ENCODE peak calls at places on chromosomes 4 and X, in ten cellular contexts. N, V, R, D, G, B, W, E, K and Y are unnamed samples.

GRCh38 chrX:39905475-39905889 is 192.3 kb downstream of the BCOR start:
- DNase-seq in G (no peak), W (no peak), B (peak), N (peak), E (no peak), D (no peak), K (no peak), V (no peak), R (no peak), Y (no peak)

GRCh38 chr4:125368684-125369083 is 53.9 kb downstream of the FAT4 start:
- DNase-seq in B (peak), E (peak), N (no peak), V (peak), D (no peak), W (no peak), R (no peak), K (no peak), G (no peak), Y (no peak)

GRCh38 chr4:47863486-47863885 is 25.6 kb upstream of the CORIN start:
- DNase-seq in K (no peak), D (no peak), R (no peak), G (no peak), N (no peak), B (no peak), W (no peak), V (peak), E (no peak), Y (no peak)

GRCh38 chr4:186887211-186887785 is 163.6 kb upstream of the FAT1 start:
- DNase-seq in B (peak), N (peak), V (no peak), W (peak), R (no peak), K (no peak), G (no peak), D (no peak), E (no peak), Y (no peak)

GRCh38 chr4:1964443-1964842 is 44.3 kb downstream of the NELFA start:
- DNase-seq in W (no peak), R (no peak), V (no peak), N (no peak), K (no peak), G (no peak), E (no peak), B (no peak), D (no peak), Y (no peak)

GRCh38 chr4:40515398-40516293 is 114.0 kb downstream of the RBM47 start:
- DNase-seq in V (peak), K (no peak), G (no peak), R (no peak), W (no peak), E (peak), D (no peak), N (no peak), B (peak), Y (no peak)

GRCh38 chr4:152138451-152138850 is 377.6 kb upstream of the GATB start:
- DNase-seq in N (no peak), B (no peak), G (no peak), E (no peak), K (no peak), W (no peak), V (no peak), R (no peak), D (peak), Y (no peak)

GRCh38 chr4:137558951-137559350 is 26.7 kb upstream of the PCDH18 start:
- DNase-seq in W (no peak), G (no peak), E (no peak), B (no peak), N (no peak), R (no peak), D (no peak), K (no peak), V (peak), Y (no peak)

GRCh38 chr4:89640620-89641366 is 196.2 kb downstream of the SNCA start:
- DNase-seq in B (peak), E (no peak), G (no peak), N (no peak), R (no peak), W (peak), D (no peak), K (no peak), V (peak), Y (no peak)

GRCh38 chrX:151153086-151153485 is 23.3 kb upstream of the GPR50 start:
- DNase-seq in R (no peak), D (no peak), N (no peak), W (peak), K (no peak), G (no peak), V (peak), B (peak), E (peak), Y (no peak)

GRCh38 chrX:135170877-135171519 is at the start of gene CT55:
- DNase-seq in N (no peak), V (no peak), E (no peak), D (no peak), B (no peak), G (no peak), W (no peak), K (no peak), R (no peak), Y (no peak)

GRCh38 chrX:43349363-43349762 is 306.7 kb upstream of the MAOA start:
- DNase-seq in V (peak), W (no peak), N (peak), K (no peak), G (peak), R (peak), E (peak), D (peak), B (peak), Y (no peak)

GRCh38 chrX:10010686-10011085 is 43.5 kb downstream of the CLDN34 start:
- DNase-seq in E (no peak), W (no peak), N (peak), K (no peak), B (no peak), G (no peak), D (no peak), V (no peak), R (no peak), Y (no peak)

GRCh38 chr4:180059216-180059881 is 2183.9 kb upstream of the TENM3 start:
- DNase-seq in K (no peak), V (no peak), N (peak), W (no peak), G (no peak), E (peak), R (peak), D (no peak), B (peak), Y (no peak)